ENCODE peak calls at places on chromosome 6, in ten cellular contexts. O, X, G, J, P, S, F, Q, Y and H are unnamed samples. For H3K36me3 and H3K4me1, the result is how much of the 10 kb centered on the place peaks cover.

GRCh38 chr6:5143625-5144311 is 58.6 kb downstream of the PPP1R3G start:
- DNase-seq in O (peak), X (peak), G (peak), J (peak), P (peak), S (peak), F (peak), Q (peak), Y (peak), H (peak)

GRCh38 chr6:131212024-131212423 is 76.8 kb downstream of the AKAP7 start:
- DNase-seq in O (no peak), X (no peak), G (no peak), J (peak), P (peak), S (no peak), F (no peak), Q (no peak), Y (no peak), H (no peak)

GRCh38 chr6:5030596-5031136 is 26.8 kb upstream of the RPP40 start:
- DNase-seq in O (peak), X (peak), G (peak), J (peak), P (peak), S (peak), F (peak), Q (peak), Y (peak), H (peak)

GRCh38 chr6:105483492-105483891 is 80.6 kb upstream of the PREP start:
- DNase-seq in O (no peak), X (no peak), G (no peak), J (peak), P (peak), S (no peak), F (no peak), Q (no peak), Y (no peak), H (peak)

GRCh38 chr6:163991326-163991725 is 576.8 kb downstream of the QKI start:
- DNase-seq in O (no peak), X (no peak), G (no peak), J (no peak), P (no peak), S (no peak), F (no peak), Q (no peak), Y (no peak), H (no peak)

GRCh38 chr6:82073484-82073883 is 174.1 kb downstream of the IBTK start:
- DNase-seq in O (no peak), X (no peak), G (no peak), J (no peak), P (no peak), S (no peak), F (no peak), Q (no peak), Y (no peak), H (no peak)

GRCh38 chr6:55023231-55023630 is 151.1 kb upstream of the HCRTR2 start:
- DNase-seq in O (no peak), X (no peak), G (no peak), J (no peak), P (no peak), S (no peak), F (no peak), Q (no peak), Y (no peak), H (no peak)

GRCh38 chr6:1436334-1437306 is 47.2 kb downstream of the FOXF2 start:
- DNase-seq in O (no peak), X (no peak), G (no peak), J (peak), P (peak), S (peak), F (peak), Q (peak), Y (no peak), H (peak)

GRCh38 chr6:116631379-116631990 is 15.2 kb downstream of the RSPH4A start:
- DNase-seq in O (no peak), X (no peak), G (no peak), J (no peak), P (no peak), S (no peak), F (no peak), Q (no peak), Y (no peak), H (no peak)

GRCh38 chr6:43621836-43622180 is 7.3 kb downstream of the GTPBP2 start:
- DNase-seq in O (no peak), X (no peak), G (no peak), J (no peak), P (no peak), S (no peak), F (no peak), Q (no peak), Y (no peak), H (no peak)

GRCh38 chr6:57432162-57432561 is 114.7 kb downstream of the PRIM2 start:
- DNase-seq in O (no peak), X (no peak), G (no peak), J (peak), P (peak), S (no peak), F (no peak), Q (no peak), Y (no peak), H (no peak)

GRCh38 chr6:167832497-167833395 is 6.0 kb downstream of the AFDN start:
- DNase-seq in O (no peak), X (no peak), G (no peak), J (peak), P (peak), S (no peak), F (no peak), Q (no peak), Y (no peak), H (no peak)

GRCh38 chr6:160102399-160102798 is 19.2 kb upstream of the SLC22A1 start:
- DNase-seq in O (no peak), X (no peak), G (no peak), J (no peak), P (no peak), S (no peak), F (no peak), Q (no peak), Y (no peak), H (no peak)

GRCh38 chr6:160101262-160102205 is 20.1 kb upstream of the SLC22A1 start:
- DNase-seq in O (peak), X (no peak), G (no peak), J (peak), P (no peak), S (no peak), F (no peak), Q (peak), Y (no peak), H (no peak)

GRCh38 chr6:160103825-160104100 is 17.9 kb upstream of the SLC22A1 start:
- DNase-seq in O (no peak), X (peak), G (no peak), J (no peak), P (no peak), S (no peak), F (no peak), Q (no peak), Y (no peak), H (no peak)

GRCh38 chr6:160104821-160105517 is 16.6 kb upstream of the SLC22A1 start:
- DNase-seq in O (no peak), X (no peak), G (no peak), J (no peak), P (no peak), S (no peak), F (no peak), Q (no peak), Y (no peak), H (no peak)

GRCh38 chr6:160102956-160103824 is 18.4 kb upstream of the SLC22A1 start:
- DNase-seq in O (no peak), X (no peak), G (no peak), J (peak), P (peak), S (peak), F (peak), Q (peak), Y (no peak), H (peak)
- H3K36me3 ChIP-seq in O (half or more), X (under half), G (under half), J (under half), P (half or more), S (half or more), F (under half), Q (under half), Y (half or more), H (under half)

GRCh38 chr6:41427642-41428401 is 92.4 kb downstream of the NCR2 start:
- DNase-seq in O (peak), X (no peak), G (no peak), J (no peak), P (no peak), S (no peak), F (no peak), Q (peak), Y (no peak), H (peak)
- H3K4me3 ChIP-seq in O (peak), X (peak), G (peak), J (peak), P (no peak), S (peak), F (peak), Q (peak), Y (peak), H (peak)

GRCh38 chr6:100461273-100461919 is 3.3 kb downstream of the SIM1 start:
- DNase-seq in O (no peak), X (no peak), G (no peak), J (no peak), P (no peak), S (peak), F (no peak), Q (no peak), Y (no peak), H (no peak)
- H3K4me1 ChIP-seq in O (under half), X (under half), G (under half), J (under half), P (under half), S (under half), F (under half), Q (under half), Y (under half), H (under half)

DNA sequence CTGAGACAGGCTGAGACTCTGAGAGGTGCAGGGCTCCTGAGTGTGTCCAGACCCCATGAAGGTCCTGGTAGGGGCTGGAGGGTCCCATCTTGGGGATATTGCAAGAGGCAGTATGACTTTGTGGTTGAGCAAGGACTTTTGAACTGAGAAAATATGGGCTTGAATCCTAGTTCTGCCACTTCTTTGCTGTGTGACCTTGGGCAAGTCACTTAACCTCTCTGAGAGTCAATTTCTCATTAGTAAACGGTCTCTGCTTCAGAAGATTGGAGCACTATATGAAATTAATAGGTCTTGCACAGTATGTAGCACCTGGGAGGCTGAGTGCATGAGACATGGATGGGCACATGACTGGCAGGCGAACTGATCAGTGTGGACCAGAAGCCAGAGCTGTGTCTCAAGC is 42.7 kb downstream of the TFEB start:
- DNase-seq in O (no peak), X (no peak), G (no peak), J (no peak), P (no peak), S (no peak), F (no peak), Q (no peak), Y (no peak), H (no peak)
- H3K36me3 ChIP-seq in O (under half), X (under half), G (under half), J (under half), P (under half), S (under half), F (under half), Q (under half), Y (under half), H (under half)

DNA sequence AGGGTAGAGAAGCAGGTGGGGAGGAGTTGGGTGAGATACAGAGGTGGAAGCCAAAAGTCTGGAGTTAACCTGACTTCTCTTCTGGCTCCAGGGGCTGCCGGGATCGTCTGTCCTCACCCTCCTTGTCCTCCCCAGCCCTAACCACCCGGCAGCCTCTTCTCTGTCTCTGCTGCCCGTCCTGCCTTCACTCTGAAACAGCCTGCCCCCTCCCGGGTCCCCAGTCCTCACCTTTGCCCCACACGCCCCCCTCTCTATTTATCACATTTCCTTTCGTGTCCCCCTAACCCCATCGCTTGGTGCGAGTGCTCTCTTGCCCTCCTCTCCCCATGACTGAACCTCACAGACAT is 5.7 kb downstream of the RING1 start:
- DNase-seq in O (no peak), X (no peak), G (no peak), J (no peak), P (no peak), S (no peak), F (no peak), Q (no peak), Y (no peak), H (no peak)
- H3K4me3 ChIP-seq in O (peak), X (peak), G (peak), J (peak), P (peak), S (peak), F (no peak), Q (no peak), Y (peak), H (no peak)

DNA sequence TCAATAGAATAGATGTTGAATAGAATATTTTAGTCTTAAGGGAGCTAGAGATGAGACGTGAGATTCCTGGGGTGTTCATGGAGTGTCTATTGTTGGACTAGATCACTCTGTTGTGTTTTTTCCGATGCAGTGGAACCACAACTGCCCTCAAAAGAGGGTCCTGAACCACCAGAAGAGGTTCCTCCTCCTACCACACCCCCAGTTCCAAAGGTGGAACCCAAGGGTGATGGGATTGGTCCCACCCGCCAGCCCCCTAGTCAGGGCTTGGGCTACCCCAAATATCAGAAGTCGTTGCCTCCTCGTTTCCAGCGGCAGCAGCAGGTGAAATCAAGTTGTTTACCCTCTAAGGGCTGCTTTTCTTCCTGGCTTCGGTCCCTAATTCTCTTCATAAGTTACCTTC is 8.5 kb downstream of the PRRC2A start:
- DNase-seq in O (no peak), X (no peak), G (no peak), J (no peak), P (no peak), S (no peak), F (no peak), Q (no peak), Y (no peak), H (no peak)
- H3K4me1 ChIP-seq in O (under half), X (under half), G (under half), J (under half), P (under half), S (under half), F (under half), Q (under half), Y (under half), H (under half)

GRCh38 chr6:37314803-37315515 is 38.8 kb upstream of the RNF8 start:
- DNase-seq in O (no peak), X (no peak), G (no peak), J (peak), P (peak), S (no peak), F (peak), Q (peak), Y (no peak), H (no peak)
- H3K36me3 ChIP-seq in O (half or more), X (under half), G (under half), J (under half), P (half or more), S (half or more), F (under half), Q (under half), Y (half or more), H (under half)

GRCh38 chr6:33248932-33249731 is 22.5 kb downstream of the VPS52 start:
- DNase-seq in O (peak), X (peak), G (peak), J (peak), P (peak), S (peak), F (peak), Q (peak), Y (peak), H (peak)
- H3K4me3 ChIP-seq in O (peak), X (peak), G (peak), J (peak), P (peak), S (peak), F (peak), Q (peak), Y (peak), H (peak)

DNA sequence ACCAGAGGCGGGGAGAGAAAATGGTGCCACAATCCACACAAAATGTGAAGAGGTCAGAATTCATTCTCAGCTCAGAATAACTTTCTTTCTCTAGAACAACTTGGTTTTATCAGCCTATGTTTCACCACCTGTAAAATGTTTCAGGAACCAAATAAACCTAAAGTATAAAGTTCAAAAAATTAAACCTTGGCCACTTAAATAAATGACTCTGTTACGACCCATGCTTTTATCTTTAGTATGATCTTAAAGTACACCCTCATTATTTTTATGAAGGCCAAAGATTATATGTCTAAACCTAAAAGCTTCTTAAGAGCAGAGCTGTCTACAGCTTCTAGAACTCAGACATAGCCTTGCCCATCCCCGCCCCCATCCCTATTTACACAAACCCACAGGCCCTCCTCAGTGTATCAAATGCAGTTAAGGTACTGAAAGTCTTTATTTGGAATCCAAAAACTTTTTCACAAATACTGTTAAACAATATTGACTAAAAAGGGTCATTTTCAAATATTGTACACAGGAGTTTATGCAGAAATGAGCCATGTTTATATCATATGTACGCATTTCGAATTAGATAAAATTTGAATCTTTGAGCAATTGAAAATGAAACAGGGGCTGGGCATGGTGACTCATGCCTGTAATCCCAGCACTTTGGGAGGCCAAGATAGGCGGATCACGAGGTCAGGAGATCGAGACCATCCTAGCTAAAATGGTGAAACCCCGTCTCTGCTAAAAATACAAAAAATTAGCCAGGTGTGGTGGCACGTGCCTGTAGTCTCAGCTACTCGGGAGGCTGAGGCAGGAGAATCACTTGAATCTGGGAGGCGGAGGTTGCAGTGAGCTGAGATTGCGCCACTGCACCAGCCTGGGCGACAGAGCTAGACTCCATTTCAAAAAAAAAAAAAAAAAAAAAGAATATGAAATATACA is 5.7 kb upstream of the NHSL1 start:
- DNase-seq in O (no peak), X (no peak), G (no peak), J (no peak), P (no peak), S (no peak), F (no peak), Q (no peak), Y (no peak), H (no peak)
- H3K4me1 ChIP-seq in O (under half), X (under half), G (under half), J (under half), P (under half), S (under half), F (under half), Q (half or more), Y (under half), H (under half)

DNA sequence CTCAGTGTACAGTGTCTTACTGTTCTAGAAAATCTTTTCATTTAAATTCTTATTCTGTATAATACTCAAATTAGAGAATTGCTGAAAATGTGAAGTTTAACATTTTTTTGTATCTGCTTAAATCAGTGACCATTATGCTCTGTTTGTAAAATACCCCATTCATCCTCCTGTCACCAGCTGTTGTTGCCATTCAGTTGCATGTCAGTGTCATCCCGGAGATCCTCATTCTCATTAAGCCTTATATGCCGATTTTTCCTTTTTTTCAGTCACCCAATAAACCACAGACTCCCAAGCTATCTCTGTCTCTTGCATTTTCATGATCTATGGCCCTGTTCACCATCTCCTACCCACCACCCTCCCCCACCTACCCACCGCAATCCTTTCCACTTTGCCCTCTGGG is 20.4 kb downstream of the GTF2H5 start:
- DNase-seq in O (no peak), X (no peak), G (no peak), J (no peak), P (no peak), S (no peak), F (no peak), Q (no peak), Y (no peak), H (no peak)
- H3K36me3 ChIP-seq in O (half or more), X (under half), G (under half), J (under half), P (under half), S (under half), F (under half), Q (under half), Y (half or more), H (under half)